ENCODE peak calls at places on chromosome 10, in six cellular contexts. I, C, N, R, E and V are unnamed samples.
A peak's percentile ranks its signal among the peaks of the same experiment; 100 is the strongest.

GRCh38 chr10:34716958-34717357 is 98.1 kb downstream of the PARD3 start:
- DNase-seq in I (peak; percentile 30), C (no peak), N (no peak), R (no peak), E (no peak), V (no peak)

GRCh38 chr10:22655312-22655973 is 58.9 kb downstream of the PIP4K2A start:
- DNase-seq in I (peak; percentile 55), C (peak; percentile 45), N (no peak), R (peak; percentile 20), E (peak; percentile 73), V (no peak)

GRCh38 chr10:54284526-54285193 is 516.4 kb downstream of the PCDH15 start:
- DNase-seq in I (peak; percentile 59), C (no peak), N (no peak), R (no peak), E (no peak), V (no peak)

GRCh38 chr10:77391605-77392235 is 245.9 kb downstream of the KCNMA1 start:
- DNase-seq in I (peak; percentile 79), C (no peak), N (peak; percentile 92), R (peak; percentile 92), E (peak; percentile 89), V (no peak)

GRCh38 chr10:112722758-112723157 is 227.3 kb upstream of the TCF7L2 start:
- DNase-seq in I (no peak), C (no peak), N (no peak), R (no peak), E (no peak), V (no peak)

GRCh38 chr10:31604141-31604540 is 285.1 kb downstream of the ZEB1 start:
- DNase-seq in I (no peak), C (no peak), N (peak; percentile 82), R (peak; percentile 15), E (no peak), V (no peak)

GRCh38 chr10:17201165-17202013 is at the start of gene TRDMT1:
- DNase-seq in I (peak; percentile 94), C (peak; percentile 53), N (peak; percentile 94), R (peak; percentile 89), E (peak; percentile 96), V (peak; percentile 96)

GRCh38 chr10:124614003-124614659 is 130.0 kb downstream of the FAM53B start:
- DNase-seq in I (no peak), C (no peak), N (no peak), R (no peak), E (no peak), V (no peak)

GRCh38 chr10:95133016-95133752 is 60.9 kb upstream of the ACSM6 start:
- DNase-seq in I (peak; percentile 56), C (peak; percentile 41), N (peak; percentile 66), R (peak; percentile 82), E (peak; percentile 82), V (peak; percentile 70)

GRCh38 chr10:102150970-102151773 is 1.0 kb upstream of the NOLC1 start:
- DNase-seq in I (peak; percentile 84), C (no peak), N (no peak), R (no peak), E (peak; percentile 58), V (peak; percentile 46)

GRCh38 chr10:75460059-75460458 is 28.6 kb downstream of the LRMDA start:
- DNase-seq in I (no peak), C (no peak), N (no peak), R (no peak), E (no peak), V (no peak)

GRCh38 chr10:47035447-47036337 is 124.5 kb downstream of the PTPN20 start:
- DNase-seq in I (no peak), C (no peak), N (peak; percentile 54), R (no peak), E (no peak), V (peak; percentile 59)

GRCh38 chr10:131214521-131215244 is 96.8 kb downstream of the TCERG1L start:
- DNase-seq in I (no peak), C (no peak), N (no peak), R (no peak), E (no peak), V (no peak)

GRCh38 chr10:43912469-43912868 is 263.8 kb upstream of the ZNF32 start:
- DNase-seq in I (no peak), C (no peak), N (no peak), R (no peak), E (no peak), V (no peak)

GRCh38 chr10:56823849-56824248 is 462.8 kb upstream of the ZWINT start:
- DNase-seq in I (no peak), C (no peak), N (no peak), R (no peak), E (no peak), V (no peak)

GRCh38 chr10:23099816-23100215 is 4.4 kb downstream of the MSRB2 start:
- DNase-seq in I (peak; percentile 17), C (no peak), N (no peak), R (no peak), E (no peak), V (no peak)

GRCh38 chr10:116053910-116054309 is 219.1 kb downstream of the GFRA1 start:
- DNase-seq in I (no peak), C (no peak), N (no peak), R (no peak), E (no peak), V (no peak)

GRCh38 chr10:108556176-108556575 is 1367.1 kb downstream of the XPNPEP1 start:
- DNase-seq in I (peak; percentile 24), C (no peak), N (no peak), R (no peak), E (peak; percentile 27), V (no peak)